ENCODE peak calls at places on chromosomes 7 and 10, in eight cellular contexts. L is T-helper 2 cell, D is H54, B is nucleus accumbens, Y is NAMALWA, H is astrocyte of the spinal cord, T is NCI-H1105, U is endothelial cell. M is an unnamed sample.

GRCh38 chr7:105567024-105567423 is 14.3 kb downstream of the EFCAB10 start:
- DNase-seq in L (no peak), D (no peak), B (no peak), Y (no peak), H (no peak), T (no peak), U (no peak), M (no peak)

GRCh38 chr10:12915637-12916168 is 85.8 kb downstream of the CCDC3 start:
- DNase-seq in L (no peak), D (no peak), B (no peak), Y (no peak), H (no peak), T (no peak), U (no peak), M (no peak)

GRCh38 chr10:11698691-11699545 is 43.3 kb upstream of the ECHDC3 start:
- DNase-seq in L (no peak), D (no peak), B (no peak), Y (no peak), H (no peak), T (no peak), U (no peak), M (no peak)

GRCh38 chr7:79050592-79050991 is 402.9 kb downstream of the MAGI2 start:
- DNase-seq in L (no peak), D (no peak), B (peak), Y (no peak), H (peak), T (peak), U (no peak), M (no peak)

GRCh38 chr10:24974978-24975377 is 22.6 kb upstream of the PRTFDC1 start:
- DNase-seq in L (no peak), D (no peak), B (no peak), Y (no peak), H (peak), T (no peak), U (no peak), M (no peak)

GRCh38 chr10:113300628-113301027 is 252.2 kb upstream of the HABP2 start:
- DNase-seq in L (no peak), D (no peak), B (no peak), Y (peak), H (peak), T (no peak), U (no peak), M (no peak)

GRCh38 chr10:2334542-2334941 is 597.2 kb upstream of the ADARB2 start:
- DNase-seq in L (no peak), D (no peak), B (no peak), Y (no peak), H (no peak), T (no peak), U (no peak), M (no peak)

GRCh38 chr7:9822458-9823290 is 1151.0 kb upstream of the PHF14 start:
- DNase-seq in L (no peak), D (no peak), B (no peak), Y (no peak), H (no peak), T (no peak), U (no peak), M (no peak)

GRCh38 chr10:62597226-62597625 is 207.3 kb upstream of the ADO start:
- DNase-seq in L (no peak), D (no peak), B (no peak), Y (no peak), H (no peak), T (no peak), U (no peak), M (no peak)

GRCh38 chr10:98684019-98684899 is 237.5 kb upstream of the HPS1 start:
- DNase-seq in L (no peak), D (no peak), B (no peak), Y (no peak), H (no peak), T (no peak), U (no peak), M (no peak)

GRCh38 chr7:47635091-47636090 is 53.5 kb upstream of the TNS3 start:
- DNase-seq in L (no peak), D (peak), B (no peak), Y (no peak), H (no peak), T (peak), U (no peak), M (peak)

GRCh38 chr7:30379131-30379530 is 94.7 kb downstream of the ZNRF2 start:
- DNase-seq in L (no peak), D (no peak), B (no peak), Y (no peak), H (no peak), T (no peak), U (no peak), M (no peak)

GRCh38 chr10:117552156-117552620 is 9.6 kb downstream of the EMX2 start:
- DNase-seq in L (no peak), D (no peak), B (no peak), Y (no peak), H (no peak), T (no peak), U (peak), M (no peak)

GRCh38 chr7:17406756-17407155 is 108.3 kb downstream of the AHR start:
- DNase-seq in L (no peak), D (no peak), B (no peak), Y (no peak), H (no peak), T (no peak), U (no peak), M (no peak)

GRCh38 chr10:117539271-117539876 is 3.2 kb upstream of the EMX2 start:
- DNase-seq in L (no peak), D (no peak), B (no peak), Y (no peak), H (no peak), T (no peak), U (no peak), M (no peak)

GRCh38 chr10:132077091-132077490 is 11.3 kb downstream of the JAKMIP3 start:
- DNase-seq in L (no peak), D (no peak), B (no peak), Y (no peak), H (no peak), T (no peak), U (no peak), M (no peak)

GRCh38 chr7:25982684-25983083 is 169.3 kb upstream of the NFE2L3 start:
- DNase-seq in L (no peak), D (no peak), B (no peak), Y (no peak), H (no peak), T (no peak), U (no peak), M (no peak)

GRCh38 chr7:158979635-158980351 is 123.4 kb downstream of the DYNC2I1 start:
- DNase-seq in L (no peak), D (no peak), B (no peak), Y (no peak), H (no peak), T (no peak), U (no peak), M (no peak)

M was measured in left lung.